ENCODE peak calls at places on chromosomes 2 and 18, in seven cellular contexts. One of them, this sample, is unnamed.

GRCh38 chr18:60322591-60322990 is 50.0 kb downstream of the MC4R start:
- DNase-seq in HEK293T: no peak
- DNase-seq in transverse colon: no peak
- DNase-seq in brain microvascular endothelial cell: no peak
- DNase-seq in B cell: no peak
- DNase-seq in T follicular helper cell: no peak
- DNase-seq in stimulated activated CD4-positive, alpha-beta T cell treated with anti-CD3 and anti-CD28 coated beads, TNF-alpha, amount 100 ng/mL, for 24 hours: no peak
- DNase-seq in this sample: no peak

GRCh38 chr18:56836173-56836572 is 185.0 kb downstream of the WDR7 start:
- DNase-seq in HEK293T: no peak
- DNase-seq in transverse colon: no peak
- DNase-seq in brain microvascular endothelial cell: no peak
- DNase-seq in B cell: no peak
- DNase-seq in T follicular helper cell: no peak
- DNase-seq in stimulated activated CD4-positive, alpha-beta T cell treated with anti-CD3 and anti-CD28 coated beads, TNF-alpha, amount 100 ng/mL, for 24 hours: no peak
- DNase-seq in this sample: no peak

GRCh38 chr2:148282201-148282600 is 261.3 kb downstream of the MBD5 start:
- DNase-seq in HEK293T: no peak
- DNase-seq in transverse colon: no peak
- DNase-seq in brain microvascular endothelial cell: no peak
- DNase-seq in B cell: no peak
- DNase-seq in T follicular helper cell: no peak
- DNase-seq in stimulated activated CD4-positive, alpha-beta T cell treated with anti-CD3 and anti-CD28 coated beads, TNF-alpha, amount 100 ng/mL, for 24 hours: no peak
- DNase-seq in this sample: no peak

GRCh38 chr2:218298314-218298875 is 6.1 kb upstream of the TMBIM1 start:
- DNase-seq in HEK293T: no peak
- DNase-seq in transverse colon: no peak
- DNase-seq in brain microvascular endothelial cell: no peak
- DNase-seq in B cell: no peak
- DNase-seq in T follicular helper cell: no peak
- DNase-seq in stimulated activated CD4-positive, alpha-beta T cell treated with anti-CD3 and anti-CD28 coated beads, TNF-alpha, amount 100 ng/mL, for 24 hours: no peak
- DNase-seq in this sample: no peak

GRCh38 chr18:70046207-70046606 is 98.5 kb upstream of the CD226 start:
- DNase-seq in HEK293T: no peak
- DNase-seq in transverse colon: no peak
- DNase-seq in brain microvascular endothelial cell: no peak
- DNase-seq in B cell: no peak
- DNase-seq in T follicular helper cell: no peak
- DNase-seq in stimulated activated CD4-positive, alpha-beta T cell treated with anti-CD3 and anti-CD28 coated beads, TNF-alpha, amount 100 ng/mL, for 24 hours: no peak
- DNase-seq in this sample: no peak

GRCh38 chr2:30652271-30652910 is 154.9 kb downstream of the CAPN13 start:
- DNase-seq in HEK293T: no peak
- DNase-seq in transverse colon: no peak
- DNase-seq in brain microvascular endothelial cell: no peak
- DNase-seq in B cell: no peak
- DNase-seq in T follicular helper cell: no peak
- DNase-seq in stimulated activated CD4-positive, alpha-beta T cell treated with anti-CD3 and anti-CD28 coated beads, TNF-alpha, amount 100 ng/mL, for 24 hours: no peak
- DNase-seq in this sample: no peak

GRCh38 chr2:196640031-196640548 is 575 bp downstream of the CCDC150 start:
- DNase-seq in HEK293T: no peak
- DNase-seq in transverse colon: no peak
- DNase-seq in brain microvascular endothelial cell: no peak
- DNase-seq in B cell: no peak
- DNase-seq in T follicular helper cell: no peak
- DNase-seq in stimulated activated CD4-positive, alpha-beta T cell treated with anti-CD3 and anti-CD28 coated beads, TNF-alpha, amount 100 ng/mL, for 24 hours: no peak
- DNase-seq in this sample: no peak

GRCh38 chr18:67417864-67418523 is 98.5 kb downstream of the DSEL start:
- DNase-seq in HEK293T: peak
- DNase-seq in transverse colon: no peak
- DNase-seq in brain microvascular endothelial cell: peak
- DNase-seq in B cell: peak
- DNase-seq in T follicular helper cell: no peak
- DNase-seq in stimulated activated CD4-positive, alpha-beta T cell treated with anti-CD3 and anti-CD28 coated beads, TNF-alpha, amount 100 ng/mL, for 24 hours: no peak
- DNase-seq in this sample: no peak

GRCh38 chr2:55384786-55385185 is 34.9 kb downstream of the CCDC88A start:
- DNase-seq in HEK293T: no peak
- DNase-seq in transverse colon: no peak
- DNase-seq in brain microvascular endothelial cell: no peak
- DNase-seq in B cell: no peak
- DNase-seq in T follicular helper cell: no peak
- DNase-seq in stimulated activated CD4-positive, alpha-beta T cell treated with anti-CD3 and anti-CD28 coated beads, TNF-alpha, amount 100 ng/mL, for 24 hours: no peak
- DNase-seq in this sample: no peak

GRCh38 chr2:47008381-47009280 is 93.0 kb upstream of the MCFD2 start:
- DNase-seq in HEK293T: no peak
- DNase-seq in transverse colon: no peak
- DNase-seq in brain microvascular endothelial cell: peak
- DNase-seq in B cell: no peak
- DNase-seq in T follicular helper cell: no peak
- DNase-seq in stimulated activated CD4-positive, alpha-beta T cell treated with anti-CD3 and anti-CD28 coated beads, TNF-alpha, amount 100 ng/mL, for 24 hours: no peak
- DNase-seq in this sample: no peak

GRCh38 chr2:227415538-227416424 is 28.0 kb upstream of the SCYGR1 start:
- DNase-seq in HEK293T: no peak
- DNase-seq in transverse colon: no peak
- DNase-seq in brain microvascular endothelial cell: peak
- DNase-seq in B cell: peak
- DNase-seq in T follicular helper cell: no peak
- DNase-seq in stimulated activated CD4-positive, alpha-beta T cell treated with anti-CD3 and anti-CD28 coated beads, TNF-alpha, amount 100 ng/mL, for 24 hours: no peak
- DNase-seq in this sample: no peak

GRCh38 chr2:20052872-20053281 is 1.4 kb upstream of the LAPTM4A start:
- DNase-seq in HEK293T: peak
- DNase-seq in transverse colon: peak
- DNase-seq in brain microvascular endothelial cell: peak
- DNase-seq in B cell: no peak
- DNase-seq in T follicular helper cell: no peak
- DNase-seq in stimulated activated CD4-positive, alpha-beta T cell treated with anti-CD3 and anti-CD28 coated beads, TNF-alpha, amount 100 ng/mL, for 24 hours: no peak
- DNase-seq in this sample: no peak